ENCODE peak calls at places on chromosomes 16 and 17, in six cellular contexts. U is SK-N-DZ; H is pancreas; N is EL; W is activated CD4-positive, alpha-beta memory T cell treated with anti-CD3 and anti-CD28 coated beads for 36 hours; B is T-helper 9 cell. O is an unnamed sample.

GRCh38 chr16:23435500-23435899 is 17.5 kb downstream of the COG7 start:
- DNase-seq in U (peak), H (peak), N (peak), W (peak), B (peak), O (peak)

GRCh38 chr16:1055557-1055924 is 17.0 kb upstream of the SSTR5 start:
- DNase-seq in U (no peak), H (no peak), N (no peak), W (no peak), B (no peak), O (no peak)

GRCh38 chr17:66715745-66716156 is 119.2 kb upstream of the CACNG5 start:
- DNase-seq in U (peak), H (no peak), N (peak), W (no peak), B (no peak), O (peak)

GRCh38 chr16:4140652-4141051 is 24.4 kb upstream of the ADCY9 start:
- DNase-seq in U (no peak), H (no peak), N (peak), W (no peak), B (no peak), O (no peak)

GRCh38 chr17:54860617-54861468 is 39.8 kb upstream of the TOM1L1 start:
- DNase-seq in U (peak), H (no peak), N (no peak), W (no peak), B (no peak), O (no peak)

GRCh38 chr17:66425751-66426396 is 123.5 kb downstream of the PRKCA start:
- DNase-seq in U (no peak), H (no peak), N (no peak), W (no peak), B (no peak), O (no peak)

GRCh38 chr17:29867643-29868181 is 62.3 kb downstream of the SSH2 start:
- DNase-seq in U (no peak), H (no peak), N (no peak), W (no peak), B (no peak), O (no peak)

GRCh38 chr17:66507103-66507923 is 204.9 kb downstream of the PRKCA start:
- DNase-seq in U (no peak), H (peak), N (peak), W (peak), B (no peak), O (no peak)

GRCh38 chr17:49789278-49789578 is 747 bp downstream of the KAT7 start:
- DNase-seq in U (no peak), H (no peak), N (no peak), W (no peak), B (no peak), O (no peak)

O was measured in retina.